ENCODE peak calls at places on chromosome 2, in nine cellular contexts. One of them, this sample, is unnamed.

GRCh38 chr2:97936199-97936598 is 59.5 kb downstream of the TMEM131 start:
- DNase-seq in MM.1S: peak
- DNase-seq in GM23248: no peak
- DNase-seq in PC-3: peak
- DNase-seq in HCT116: peak
- DNase-seq in neural progenitor cell: peak
- DNase-seq in OCI-LY7: peak
- DNase-seq in SK-N-SH: no peak
- DNase-seq in GM23338: peak
- DNase-seq in this sample: peak

GRCh38 chr2:223896751-223897320 is 48.3 kb downstream of the WDFY1 start:
- DNase-seq in MM.1S: peak
- DNase-seq in GM23248: peak
- DNase-seq in PC-3: no peak
- DNase-seq in HCT116: no peak
- DNase-seq in neural progenitor cell: no peak
- DNase-seq in OCI-LY7: peak
- DNase-seq in SK-N-SH: no peak
- DNase-seq in GM23338: no peak
- DNase-seq in this sample: no peak

GRCh38 chr2:188819011-188819410 is 155.2 kb upstream of the COL3A1 start:
- DNase-seq in MM.1S: no peak
- DNase-seq in GM23248: no peak
- DNase-seq in PC-3: no peak
- DNase-seq in HCT116: no peak
- DNase-seq in neural progenitor cell: no peak
- DNase-seq in OCI-LY7: no peak
- DNase-seq in SK-N-SH: no peak
- DNase-seq in GM23338: no peak
- DNase-seq in this sample: no peak

GRCh38 chr2:22601007-22601406 is 784.0 kb upstream of the KLHL29 start:
- DNase-seq in MM.1S: no peak
- DNase-seq in GM23248: no peak
- DNase-seq in PC-3: no peak
- DNase-seq in HCT116: no peak
- DNase-seq in neural progenitor cell: no peak
- DNase-seq in OCI-LY7: no peak
- DNase-seq in SK-N-SH: no peak
- DNase-seq in GM23338: no peak
- DNase-seq in this sample: peak

GRCh38 chr2:98936133-98936916 is at the start of gene CRACDL:
- DNase-seq in MM.1S: no peak
- DNase-seq in GM23248: peak
- DNase-seq in PC-3: peak
- DNase-seq in HCT116: no peak
- DNase-seq in neural progenitor cell: peak
- DNase-seq in OCI-LY7: no peak
- DNase-seq in SK-N-SH: peak
- DNase-seq in GM23338: peak
- DNase-seq in this sample: peak

GRCh38 chr2:27844821-27845255 is 45.3 kb downstream of the RBKS start:
- DNase-seq in MM.1S: no peak
- DNase-seq in GM23248: no peak
- DNase-seq in PC-3: no peak
- DNase-seq in HCT116: no peak
- DNase-seq in neural progenitor cell: no peak
- DNase-seq in OCI-LY7: no peak
- DNase-seq in SK-N-SH: no peak
- DNase-seq in GM23338: no peak
- DNase-seq in this sample: no peak

GRCh38 chr2:105653313-105653712 is 91.4 kb upstream of the NCK2 start:
- DNase-seq in MM.1S: no peak
- DNase-seq in GM23248: no peak
- DNase-seq in PC-3: no peak
- DNase-seq in HCT116: no peak
- DNase-seq in neural progenitor cell: no peak
- DNase-seq in OCI-LY7: no peak
- DNase-seq in SK-N-SH: peak
- DNase-seq in GM23338: no peak
- DNase-seq in this sample: no peak

GRCh38 chr2:187206071-187206470 is 242.0 kb downstream of the CALCRL start:
- DNase-seq in MM.1S: no peak
- DNase-seq in GM23248: no peak
- DNase-seq in PC-3: peak
- DNase-seq in HCT116: no peak
- DNase-seq in neural progenitor cell: peak
- DNase-seq in OCI-LY7: no peak
- DNase-seq in SK-N-SH: no peak
- DNase-seq in GM23338: no peak
- DNase-seq in this sample: no peak

GRCh38 chr2:2043394-2043793 is 287.7 kb downstream of the MYT1L start:
- DNase-seq in MM.1S: no peak
- DNase-seq in GM23248: no peak
- DNase-seq in PC-3: no peak
- DNase-seq in HCT116: no peak
- DNase-seq in neural progenitor cell: no peak
- DNase-seq in OCI-LY7: no peak
- DNase-seq in SK-N-SH: no peak
- DNase-seq in GM23338: no peak
- DNase-seq in this sample: no peak

GRCh38 chr2:2038746-2039530 is 292.1 kb downstream of the MYT1L start:
- DNase-seq in MM.1S: no peak
- DNase-seq in GM23248: no peak
- DNase-seq in PC-3: no peak
- DNase-seq in HCT116: no peak
- DNase-seq in neural progenitor cell: no peak
- DNase-seq in OCI-LY7: no peak
- DNase-seq in SK-N-SH: no peak
- DNase-seq in GM23338: no peak
- DNase-seq in this sample: no peak

GRCh38 chr2:2044658-2045057 is 286.4 kb downstream of the MYT1L start:
- DNase-seq in MM.1S: no peak
- DNase-seq in GM23248: no peak
- DNase-seq in PC-3: no peak
- DNase-seq in HCT116: no peak
- DNase-seq in neural progenitor cell: no peak
- DNase-seq in OCI-LY7: no peak
- DNase-seq in SK-N-SH: no peak
- DNase-seq in GM23338: no peak
- DNase-seq in this sample: no peak

GRCh38 chr2:2039826-2040225 is 291.2 kb downstream of the MYT1L start:
- DNase-seq in MM.1S: no peak
- DNase-seq in GM23248: no peak
- DNase-seq in PC-3: no peak
- DNase-seq in HCT116: no peak
- DNase-seq in neural progenitor cell: no peak
- DNase-seq in OCI-LY7: no peak
- DNase-seq in SK-N-SH: no peak
- DNase-seq in GM23338: no peak
- DNase-seq in this sample: no peak

GRCh38 chr2:2041256-2041824 is 289.7 kb downstream of the MYT1L start:
- DNase-seq in MM.1S: no peak
- DNase-seq in GM23248: no peak
- DNase-seq in PC-3: no peak
- DNase-seq in HCT116: no peak
- DNase-seq in neural progenitor cell: no peak
- DNase-seq in OCI-LY7: no peak
- DNase-seq in SK-N-SH: no peak
- DNase-seq in GM23338: no peak
- DNase-seq in this sample: no peak
- H3K4me3 ChIP-seq in MM.1S: no peak
- H3K4me3 ChIP-seq in GM23248: no peak
- H3K4me3 ChIP-seq in PC-3: no peak
- H3K4me3 ChIP-seq in HCT116: no peak
- H3K4me3 ChIP-seq in neural progenitor cell: no peak
- H3K4me3 ChIP-seq in OCI-LY7: no peak
- H3K4me3 ChIP-seq in SK-N-SH: no peak
- H3K4me3 ChIP-seq in GM23338: no peak
- H3K4me3 ChIP-seq in this sample: no peak

GRCh38 chr2:68294913-68295312 is 24.8 kb downstream of the CNRIP1 start:
- DNase-seq in MM.1S: no peak
- DNase-seq in GM23248: no peak
- DNase-seq in PC-3: no peak
- DNase-seq in HCT116: no peak
- DNase-seq in neural progenitor cell: no peak
- DNase-seq in OCI-LY7: no peak
- DNase-seq in SK-N-SH: no peak
- DNase-seq in GM23338: no peak
- DNase-seq in this sample: no peak

GRCh38 chr2:68291317-68291716 is 28.4 kb downstream of the CNRIP1 start:
- DNase-seq in MM.1S: no peak
- DNase-seq in GM23248: no peak
- DNase-seq in PC-3: no peak
- DNase-seq in HCT116: no peak
- DNase-seq in neural progenitor cell: no peak
- DNase-seq in OCI-LY7: no peak
- DNase-seq in SK-N-SH: no peak
- DNase-seq in GM23338: no peak
- DNase-seq in this sample: no peak

GRCh38 chr2:68292108-68292710 is 27.5 kb downstream of the CNRIP1 start:
- DNase-seq in MM.1S: peak
- DNase-seq in GM23248: peak
- DNase-seq in PC-3: peak
- DNase-seq in HCT116: peak
- DNase-seq in neural progenitor cell: peak
- DNase-seq in OCI-LY7: peak
- DNase-seq in SK-N-SH: peak
- DNase-seq in GM23338: peak
- DNase-seq in this sample: peak

GRCh38 chr2:68294187-68294586 is 25.6 kb downstream of the CNRIP1 start:
- DNase-seq in MM.1S: no peak
- DNase-seq in GM23248: no peak
- DNase-seq in PC-3: no peak
- DNase-seq in HCT116: no peak
- DNase-seq in neural progenitor cell: no peak
- DNase-seq in OCI-LY7: no peak
- DNase-seq in SK-N-SH: no peak
- DNase-seq in GM23338: peak
- DNase-seq in this sample: no peak

DNA sequence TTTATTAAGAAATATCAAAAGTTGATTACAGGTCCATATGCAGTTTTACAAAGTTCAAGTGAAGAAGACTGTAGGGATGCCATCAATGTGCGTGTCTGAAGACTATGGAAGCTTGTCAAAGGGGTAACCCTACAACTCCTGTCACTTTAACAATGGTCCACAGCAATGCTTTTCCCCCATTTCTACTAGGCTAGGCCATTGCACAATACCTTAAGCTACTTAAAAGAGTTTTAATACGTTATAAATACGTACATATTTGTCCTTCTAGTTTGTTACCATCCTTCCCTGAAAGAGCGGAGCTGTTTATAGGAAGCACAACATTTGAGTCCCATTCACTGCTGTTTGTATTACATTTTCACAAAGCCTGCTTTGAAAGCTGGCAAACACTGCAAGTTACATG is 26.7 kb downstream of the CNRIP1 start:
- DNase-seq in MM.1S: no peak
- DNase-seq in GM23248: no peak
- DNase-seq in PC-3: no peak
- DNase-seq in HCT116: no peak
- DNase-seq in neural progenitor cell: no peak
- DNase-seq in OCI-LY7: no peak
- DNase-seq in SK-N-SH: no peak
- DNase-seq in GM23338: no peak
- DNase-seq in this sample: no peak
- TF ChIP-seq EZH2phosphoT487 in MM.1S: no peak
- TF ChIP-seq EZH2phosphoT487 in GM23248: no peak
- TF ChIP-seq EZH2phosphoT487 in PC-3: no peak
- TF ChIP-seq EZH2phosphoT487 in HCT116: no peak
- TF ChIP-seq EZH2phosphoT487 in neural progenitor cell: no peak
- TF ChIP-seq EZH2phosphoT487 in OCI-LY7: no peak
- TF ChIP-seq EZH2phosphoT487 in SK-N-SH: no peak
- TF ChIP-seq EZH2phosphoT487 in GM23338: no peak
- TF ChIP-seq EZH2phosphoT487 in this sample: no peak

GRCh38 chr2:24819442-24820174 is 26.4 kb downstream of the CENPO start:
- DNase-seq in MM.1S: no peak
- DNase-seq in GM23248: no peak
- DNase-seq in PC-3: no peak
- DNase-seq in HCT116: no peak
- DNase-seq in neural progenitor cell: no peak
- DNase-seq in OCI-LY7: no peak
- DNase-seq in SK-N-SH: peak
- DNase-seq in GM23338: no peak
- DNase-seq in this sample: no peak

GRCh38 chr2:24820175-24820513 is 26.9 kb downstream of the CENPO start:
- DNase-seq in MM.1S: no peak
- DNase-seq in GM23248: no peak
- DNase-seq in PC-3: no peak
- DNase-seq in HCT116: no peak
- DNase-seq in neural progenitor cell: no peak
- DNase-seq in OCI-LY7: no peak
- DNase-seq in SK-N-SH: peak
- DNase-seq in GM23338: no peak
- DNase-seq in this sample: no peak

GRCh38 chr2:24820598-24821432 is 27.6 kb downstream of the CENPO start:
- DNase-seq in MM.1S: no peak
- DNase-seq in GM23248: no peak
- DNase-seq in PC-3: no peak
- DNase-seq in HCT116: no peak
- DNase-seq in neural progenitor cell: no peak
- DNase-seq in OCI-LY7: no peak
- DNase-seq in SK-N-SH: peak
- DNase-seq in GM23338: no peak
- DNase-seq in this sample: no peak

GRCh38 chr2:24822049-24822706 is 29.0 kb downstream of the CENPO start:
- DNase-seq in MM.1S: peak
- DNase-seq in GM23248: no peak
- DNase-seq in PC-3: no peak
- DNase-seq in HCT116: no peak
- DNase-seq in neural progenitor cell: peak
- DNase-seq in OCI-LY7: no peak
- DNase-seq in SK-N-SH: no peak
- DNase-seq in GM23338: peak
- DNase-seq in this sample: no peak

DNA sequence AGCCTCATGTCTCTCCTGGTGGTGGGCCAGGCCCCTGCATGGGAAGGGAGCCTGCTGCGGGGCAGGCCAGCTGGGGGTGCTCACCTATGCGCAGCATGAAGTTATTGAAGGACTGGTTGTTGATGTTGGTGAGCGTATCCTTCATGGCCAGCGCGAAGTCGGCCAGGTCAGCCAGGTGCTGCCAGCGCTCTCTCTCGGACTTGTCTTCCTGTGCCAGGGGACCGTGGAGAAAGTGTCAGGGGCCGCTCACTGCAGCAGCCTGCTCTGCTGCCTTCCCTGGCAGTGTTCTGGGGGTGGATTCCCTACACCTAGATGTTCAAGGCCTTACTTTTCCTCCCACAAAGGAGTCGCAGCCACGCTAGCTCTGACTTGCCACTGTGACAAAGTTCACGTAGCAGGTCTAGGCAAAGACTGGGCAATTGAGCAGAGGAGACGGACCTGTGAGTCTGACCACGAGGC is 28.2 kb downstream of the CENPO start:
- DNase-seq in MM.1S: no peak
- DNase-seq in GM23248: no peak
- DNase-seq in PC-3: no peak
- DNase-seq in HCT116: no peak
- DNase-seq in neural progenitor cell: no peak
- DNase-seq in OCI-LY7: no peak
- DNase-seq in SK-N-SH: peak
- DNase-seq in GM23338: no peak
- DNase-seq in this sample: no peak
- H3K4me3 ChIP-seq in MM.1S: no peak
- H3K4me3 ChIP-seq in GM23248: no peak
- H3K4me3 ChIP-seq in PC-3: no peak
- H3K4me3 ChIP-seq in HCT116: no peak
- H3K4me3 ChIP-seq in neural progenitor cell: no peak
- H3K4me3 ChIP-seq in OCI-LY7: no peak
- H3K4me3 ChIP-seq in SK-N-SH: no peak
- H3K4me3 ChIP-seq in GM23338: peak
- H3K4me3 ChIP-seq in this sample: no peak

GRCh38 chr2:133787651-133788050 is 219.4 kb upstream of the NCKAP5 start:
- DNase-seq in MM.1S: no peak
- DNase-seq in GM23248: no peak
- DNase-seq in PC-3: no peak
- DNase-seq in HCT116: no peak
- DNase-seq in neural progenitor cell: no peak
- DNase-seq in OCI-LY7: no peak
- DNase-seq in SK-N-SH: no peak
- DNase-seq in GM23338: no peak
- DNase-seq in this sample: no peak

GRCh38 chr2:133790706-133791105 is 222.4 kb upstream of the NCKAP5 start:
- DNase-seq in MM.1S: no peak
- DNase-seq in GM23248: peak
- DNase-seq in PC-3: no peak
- DNase-seq in HCT116: no peak
- DNase-seq in neural progenitor cell: no peak
- DNase-seq in OCI-LY7: no peak
- DNase-seq in SK-N-SH: no peak
- DNase-seq in GM23338: no peak
- DNase-seq in this sample: no peak

GRCh38 chr2:133791191-133791590 is 222.9 kb upstream of the NCKAP5 start:
- DNase-seq in MM.1S: no peak
- DNase-seq in GM23248: peak
- DNase-seq in PC-3: no peak
- DNase-seq in HCT116: no peak
- DNase-seq in neural progenitor cell: no peak
- DNase-seq in OCI-LY7: no peak
- DNase-seq in SK-N-SH: no peak
- DNase-seq in GM23338: no peak
- DNase-seq in this sample: no peak

GRCh38 chr2:133788391-133788790 is 220.1 kb upstream of the NCKAP5 start:
- DNase-seq in MM.1S: no peak
- DNase-seq in GM23248: peak
- DNase-seq in PC-3: no peak
- DNase-seq in HCT116: no peak
- DNase-seq in neural progenitor cell: no peak
- DNase-seq in OCI-LY7: no peak
- DNase-seq in SK-N-SH: no peak
- DNase-seq in GM23338: no peak
- DNase-seq in this sample: no peak

DNA sequence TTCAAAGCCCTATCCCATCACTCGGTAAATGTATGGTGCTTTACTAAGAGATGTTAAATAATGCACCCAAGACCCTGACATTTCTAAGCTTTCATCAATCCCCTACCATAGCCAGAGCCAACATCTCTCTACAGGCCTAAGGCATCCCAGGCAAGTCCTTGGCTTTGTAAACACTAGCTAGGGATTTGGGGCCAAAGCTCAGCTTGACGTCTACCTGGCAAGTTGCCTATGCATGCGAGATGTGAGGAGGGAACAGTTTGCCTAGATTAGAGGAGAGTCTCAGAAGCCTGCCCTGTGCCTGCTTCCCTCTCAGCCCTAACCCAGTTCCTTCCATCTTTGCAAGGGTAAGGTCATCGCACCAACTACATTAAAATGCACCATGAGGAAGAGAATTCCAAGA is 221.5 kb upstream of the NCKAP5 start:
- DNase-seq in MM.1S: no peak
- DNase-seq in GM23248: no peak
- DNase-seq in PC-3: no peak
- DNase-seq in HCT116: no peak
- DNase-seq in neural progenitor cell: no peak
- DNase-seq in OCI-LY7: no peak
- DNase-seq in SK-N-SH: no peak
- DNase-seq in GM23338: no peak
- DNase-seq in this sample: peak
- TF ChIP-seq EZH2phosphoT487 in MM.1S: no peak
- TF ChIP-seq EZH2phosphoT487 in GM23248: no peak
- TF ChIP-seq EZH2phosphoT487 in PC-3: no peak
- TF ChIP-seq EZH2phosphoT487 in HCT116: no peak
- TF ChIP-seq EZH2phosphoT487 in neural progenitor cell: no peak
- TF ChIP-seq EZH2phosphoT487 in OCI-LY7: no peak
- TF ChIP-seq EZH2phosphoT487 in SK-N-SH: no peak
- TF ChIP-seq EZH2phosphoT487 in GM23338: no peak
- TF ChIP-seq EZH2phosphoT487 in this sample: no peak

This sample was measured in hepatocyte.